ENCODE peak calls at places on chromosomes 4 and X, in six cellular contexts. One of them, this sample, is unnamed.

GRCh38 chr4:40718571-40718970 is 31.2 kb upstream of the NSUN7 start:
- DNase-seq in gastrocnemius medialis: no peak
- DNase-seq in astrocyte: no peak
- DNase-seq in brain microvascular endothelial cell: no peak
- DNase-seq in dorsolateral prefrontal cortex: no peak
- DNase-seq in upper lobe of left lung: no peak
- DNase-seq in this sample: no peak

GRCh38 chr4:26127001-26127400 is 193.8 kb upstream of the RBPJ start:
- DNase-seq in upper lobe of left lung: no peak
- DNase-seq in brain microvascular endothelial cell: no peak
- DNase-seq in gastrocnemius medialis: no peak
- DNase-seq in dorsolateral prefrontal cortex: no peak
- DNase-seq in astrocyte: no peak
- DNase-seq in this sample: no peak

GRCh38 chr4:139956436-139957107 is 197.4 kb downstream of the MAML3 start:
- DNase-seq in gastrocnemius medialis: no peak
- DNase-seq in dorsolateral prefrontal cortex: no peak
- DNase-seq in brain microvascular endothelial cell: no peak
- DNase-seq in astrocyte: peak
- DNase-seq in upper lobe of left lung: no peak
- DNase-seq in this sample: no peak

GRCh38 chr4:161252520-161253141 is 911.2 kb downstream of the FSTL5 start:
- DNase-seq in brain microvascular endothelial cell: no peak
- DNase-seq in astrocyte: no peak
- DNase-seq in gastrocnemius medialis: no peak
- DNase-seq in dorsolateral prefrontal cortex: no peak
- DNase-seq in upper lobe of left lung: no peak
- DNase-seq in this sample: peak

GRCh38 chr4:28378109-28378830 is 1517.6 kb downstream of the STIM2 start:
- DNase-seq in brain microvascular endothelial cell: no peak
- DNase-seq in dorsolateral prefrontal cortex: no peak
- DNase-seq in gastrocnemius medialis: no peak
- DNase-seq in astrocyte: no peak
- DNase-seq in upper lobe of left lung: no peak
- DNase-seq in this sample: no peak

GRCh38 chrX:64198046-64198445 is 7.5 kb downstream of the AMER1 start:
- DNase-seq in brain microvascular endothelial cell: no peak
- DNase-seq in upper lobe of left lung: no peak
- DNase-seq in dorsolateral prefrontal cortex: no peak
- DNase-seq in gastrocnemius medialis: no peak
- DNase-seq in astrocyte: no peak
- DNase-seq in this sample: no peak

GRCh38 chr4:103198111-103198765 is at the start of gene CENPE:
- DNase-seq in gastrocnemius medialis: peak
- DNase-seq in brain microvascular endothelial cell: peak
- DNase-seq in astrocyte: peak
- DNase-seq in dorsolateral prefrontal cortex: peak
- DNase-seq in upper lobe of left lung: peak
- DNase-seq in this sample: peak

GRCh38 chrX:83845397-83845796 is 15.5 kb upstream of the CYLC1 start:
- DNase-seq in astrocyte: peak
- DNase-seq in gastrocnemius medialis: no peak
- DNase-seq in upper lobe of left lung: no peak
- DNase-seq in brain microvascular endothelial cell: peak
- DNase-seq in dorsolateral prefrontal cortex: no peak
- DNase-seq in this sample: no peak

GRCh38 chrX:40468033-40468979 is 112.5 kb upstream of the ATP6AP2 start:
- DNase-seq in dorsolateral prefrontal cortex: peak
- DNase-seq in gastrocnemius medialis: no peak
- DNase-seq in upper lobe of left lung: no peak
- DNase-seq in brain microvascular endothelial cell: peak
- DNase-seq in astrocyte: peak
- DNase-seq in this sample: peak

GRCh38 chrX:71095971-71096701 is 485 bp downstream of the FOXO4 start:
- DNase-seq in dorsolateral prefrontal cortex: no peak
- DNase-seq in brain microvascular endothelial cell: no peak
- DNase-seq in astrocyte: peak
- DNase-seq in upper lobe of left lung: no peak
- DNase-seq in gastrocnemius medialis: peak
- DNase-seq in this sample: no peak

GRCh38 chr4:150211821-150212445 is 133.7 kb downstream of the DCLK2 start:
- DNase-seq in gastrocnemius medialis: no peak
- DNase-seq in dorsolateral prefrontal cortex: no peak
- DNase-seq in astrocyte: no peak
- DNase-seq in upper lobe of left lung: no peak
- DNase-seq in brain microvascular endothelial cell: no peak
- DNase-seq in this sample: no peak

GRCh38 chr4:10320130-10320529 is 137.1 kb downstream of the ZNF518B start:
- DNase-seq in dorsolateral prefrontal cortex: no peak
- DNase-seq in upper lobe of left lung: peak
- DNase-seq in brain microvascular endothelial cell: no peak
- DNase-seq in gastrocnemius medialis: no peak
- DNase-seq in astrocyte: no peak
- DNase-seq in this sample: no peak

GRCh38 chrX:80511969-80512760 is 91.9 kb downstream of the TENT5D start:
- DNase-seq in brain microvascular endothelial cell: no peak
- DNase-seq in dorsolateral prefrontal cortex: no peak
- DNase-seq in gastrocnemius medialis: no peak
- DNase-seq in astrocyte: peak
- DNase-seq in upper lobe of left lung: no peak
- DNase-seq in this sample: no peak

GRCh38 chrX:639151-639550 is 8.6 kb downstream of the SHOX start:
- DNase-seq in astrocyte: no peak
- DNase-seq in upper lobe of left lung: no peak
- DNase-seq in brain microvascular endothelial cell: no peak
- DNase-seq in dorsolateral prefrontal cortex: no peak
- DNase-seq in gastrocnemius medialis: no peak
- DNase-seq in this sample: no peak

GRCh38 chr4:11650801-11651596 is 222.3 kb upstream of the HS3ST1 start:
- DNase-seq in upper lobe of left lung: no peak
- DNase-seq in gastrocnemius medialis: no peak
- DNase-seq in brain microvascular endothelial cell: no peak
- DNase-seq in dorsolateral prefrontal cortex: peak
- DNase-seq in astrocyte: peak
- DNase-seq in this sample: no peak
- H3K4me3 ChIP-seq in upper lobe of left lung: no peak
- H3K4me3 ChIP-seq in gastrocnemius medialis: no peak
- H3K4me3 ChIP-seq in brain microvascular endothelial cell: no peak
- H3K4me3 ChIP-seq in dorsolateral prefrontal cortex: peak
- H3K4me3 ChIP-seq in astrocyte: peak
- H3K4me3 ChIP-seq in this sample: no peak

GRCh38 chrX:103464071-103464773 is 55.1 kb downstream of the RAB40A start:
- DNase-seq in astrocyte: peak
- DNase-seq in dorsolateral prefrontal cortex: no peak
- DNase-seq in upper lobe of left lung: no peak
- DNase-seq in gastrocnemius medialis: no peak
- DNase-seq in brain microvascular endothelial cell: peak
- DNase-seq in this sample: no peak
- TF ChIP-seq CTCF in astrocyte: peak
- TF ChIP-seq CTCF in dorsolateral prefrontal cortex: no peak
- TF ChIP-seq CTCF in upper lobe of left lung: no peak
- TF ChIP-seq CTCF in gastrocnemius medialis: peak
- TF ChIP-seq CTCF in brain microvascular endothelial cell: peak
- TF ChIP-seq CTCF in this sample: peak

GRCh38 chr4:99815597-99816011 is 1.0 kb upstream of the DAPP1 start:
- DNase-seq in brain microvascular endothelial cell: peak
- DNase-seq in upper lobe of left lung: no peak
- DNase-seq in gastrocnemius medialis: no peak
- DNase-seq in astrocyte: no peak
- DNase-seq in dorsolateral prefrontal cortex: no peak
- DNase-seq in this sample: no peak

GRCh38 chr4:99811850-99812249 is 4.8 kb upstream of the DAPP1 start:
- DNase-seq in astrocyte: no peak
- DNase-seq in upper lobe of left lung: no peak
- DNase-seq in brain microvascular endothelial cell: peak
- DNase-seq in gastrocnemius medialis: no peak
- DNase-seq in dorsolateral prefrontal cortex: no peak
- DNase-seq in this sample: peak

GRCh38 chr4:99817310-99817885 is 771 bp downstream of the DAPP1 start:
- DNase-seq in gastrocnemius medialis: no peak
- DNase-seq in brain microvascular endothelial cell: no peak
- DNase-seq in astrocyte: no peak
- DNase-seq in upper lobe of left lung: no peak
- DNase-seq in dorsolateral prefrontal cortex: no peak
- DNase-seq in this sample: no peak

GRCh38 chr4:99818661-99819060 is 2.0 kb downstream of the DAPP1 start:
- DNase-seq in astrocyte: no peak
- DNase-seq in dorsolateral prefrontal cortex: no peak
- DNase-seq in brain microvascular endothelial cell: no peak
- DNase-seq in gastrocnemius medialis: no peak
- DNase-seq in upper lobe of left lung: no peak
- DNase-seq in this sample: no peak

GRCh38 chr4:99816611-99817309 is at the start of gene DAPP1:
- DNase-seq in gastrocnemius medialis: peak
- DNase-seq in upper lobe of left lung: no peak
- DNase-seq in brain microvascular endothelial cell: no peak
- DNase-seq in astrocyte: no peak
- DNase-seq in dorsolateral prefrontal cortex: no peak
- DNase-seq in this sample: peak
- H3K4me3 ChIP-seq in gastrocnemius medialis: no peak
- H3K4me3 ChIP-seq in upper lobe of left lung: peak
- H3K4me3 ChIP-seq in brain microvascular endothelial cell: no peak
- H3K4me3 ChIP-seq in astrocyte: no peak
- H3K4me3 ChIP-seq in dorsolateral prefrontal cortex: no peak
- H3K4me3 ChIP-seq in this sample: peak

GRCh38 chr4:106892786-106893185 is 143.3 kb downstream of the DKK2 start:
- DNase-seq in dorsolateral prefrontal cortex: no peak
- DNase-seq in gastrocnemius medialis: no peak
- DNase-seq in upper lobe of left lung: no peak
- DNase-seq in brain microvascular endothelial cell: no peak
- DNase-seq in astrocyte: no peak
- DNase-seq in this sample: no peak

GRCh38 chr4:106893903-106894302 is 142.2 kb downstream of the DKK2 start:
- DNase-seq in brain microvascular endothelial cell: no peak
- DNase-seq in gastrocnemius medialis: no peak
- DNase-seq in astrocyte: no peak
- DNase-seq in dorsolateral prefrontal cortex: no peak
- DNase-seq in upper lobe of left lung: no peak
- DNase-seq in this sample: no peak

GRCh38 chr4:106898621-106899230 is 137.4 kb downstream of the DKK2 start:
- DNase-seq in astrocyte: peak
- DNase-seq in gastrocnemius medialis: no peak
- DNase-seq in dorsolateral prefrontal cortex: no peak
- DNase-seq in upper lobe of left lung: no peak
- DNase-seq in brain microvascular endothelial cell: peak
- DNase-seq in this sample: peak

DNA sequence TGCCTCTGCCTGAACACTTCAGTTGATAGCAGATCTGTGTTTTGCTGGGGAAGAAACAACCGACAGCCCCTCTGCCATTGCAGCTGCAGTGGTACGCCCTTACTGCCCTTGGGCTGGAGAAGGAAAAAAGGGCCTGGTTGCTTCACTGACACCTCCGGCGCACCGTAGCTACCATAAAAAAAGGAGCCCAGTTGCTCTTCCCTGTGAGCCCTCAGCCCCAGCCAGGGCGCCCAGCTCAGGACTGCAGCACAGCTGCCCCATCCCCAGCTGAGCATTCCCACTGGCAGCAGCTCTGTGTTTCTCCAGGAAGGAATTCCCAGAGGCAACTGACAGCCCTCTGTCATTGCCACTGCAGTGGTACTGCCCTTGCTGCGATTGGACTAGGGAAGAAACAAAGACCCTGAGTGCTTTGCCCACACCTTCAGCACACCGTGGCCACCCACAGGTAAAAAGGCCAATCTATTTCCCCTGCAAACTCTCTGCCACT is 142.7 kb downstream of the DKK2 start:
- DNase-seq in astrocyte: no peak
- DNase-seq in upper lobe of left lung: peak
- DNase-seq in dorsolateral prefrontal cortex: no peak
- DNase-seq in gastrocnemius medialis: no peak
- DNase-seq in brain microvascular endothelial cell: no peak
- DNase-seq in this sample: no peak
- TF ChIP-seq CTCF in astrocyte: no peak
- TF ChIP-seq CTCF in upper lobe of left lung: no peak
- TF ChIP-seq CTCF in dorsolateral prefrontal cortex: no peak
- TF ChIP-seq CTCF in gastrocnemius medialis: no peak
- TF ChIP-seq CTCF in brain microvascular endothelial cell: no peak
- TF ChIP-seq CTCF in this sample: no peak

GRCh38 chrX:36844857-36845256 is 163.3 kb upstream of the FAM47C start:
- DNase-seq in upper lobe of left lung: no peak
- DNase-seq in gastrocnemius medialis: no peak
- DNase-seq in astrocyte: no peak
- DNase-seq in dorsolateral prefrontal cortex: no peak
- DNase-seq in brain microvascular endothelial cell: no peak
- DNase-seq in this sample: no peak

DNA sequence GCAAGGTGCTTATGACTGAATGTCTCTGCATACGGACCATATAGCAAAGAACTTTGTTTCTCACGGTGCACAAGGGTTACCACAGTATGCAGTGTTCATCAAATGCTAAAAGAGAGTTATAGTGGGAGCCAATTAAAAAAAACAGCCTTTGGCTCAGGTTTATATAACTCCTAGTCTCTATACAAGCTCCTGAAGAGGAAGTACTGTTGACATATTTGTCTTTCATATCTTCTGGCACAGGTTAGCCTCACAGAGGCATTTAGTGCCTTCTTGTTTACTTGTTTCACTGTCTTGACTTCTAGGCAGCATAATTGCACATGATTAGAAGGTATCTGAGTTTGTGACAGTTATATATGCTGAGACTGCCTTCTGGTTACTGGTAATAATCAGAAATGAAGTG is 158.8 kb upstream of the FAM47C start:
- DNase-seq in gastrocnemius medialis: no peak
- DNase-seq in brain microvascular endothelial cell: no peak
- DNase-seq in upper lobe of left lung: no peak
- DNase-seq in dorsolateral prefrontal cortex: no peak
- DNase-seq in astrocyte: no peak
- DNase-seq in this sample: no peak
- H3K4me3 ChIP-seq in gastrocnemius medialis: no peak
- H3K4me3 ChIP-seq in brain microvascular endothelial cell: no peak
- H3K4me3 ChIP-seq in upper lobe of left lung: no peak
- H3K4me3 ChIP-seq in dorsolateral prefrontal cortex: no peak
- H3K4me3 ChIP-seq in astrocyte: no peak
- H3K4me3 ChIP-seq in this sample: no peak

DNA sequence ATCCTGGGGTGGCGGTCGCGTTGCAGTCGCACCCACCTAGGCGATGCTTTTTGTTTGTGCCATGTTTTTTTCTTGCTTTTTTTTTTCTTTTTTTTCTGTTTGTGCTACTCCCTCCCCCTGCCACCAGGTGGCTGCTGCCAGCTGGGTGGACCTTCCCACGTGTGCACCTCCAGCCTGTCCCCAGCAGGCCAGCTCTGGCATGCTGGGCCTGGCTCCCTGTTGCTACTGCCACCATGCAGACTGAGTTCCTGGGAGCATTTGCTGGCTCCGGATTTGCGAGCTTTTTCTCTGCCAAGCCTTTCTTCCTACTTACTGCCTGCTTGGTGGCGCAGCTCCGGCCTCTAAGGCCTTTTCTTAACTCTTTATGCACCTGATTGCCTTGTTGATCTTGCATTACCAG is 161.2 kb upstream of the WDFY3 start:
- DNase-seq in brain microvascular endothelial cell: no peak
- DNase-seq in upper lobe of left lung: peak
- DNase-seq in astrocyte: peak
- DNase-seq in gastrocnemius medialis: no peak
- DNase-seq in dorsolateral prefrontal cortex: peak
- DNase-seq in this sample: no peak
- TF ChIP-seq CTCF in brain microvascular endothelial cell: peak
- TF ChIP-seq CTCF in upper lobe of left lung: no peak
- TF ChIP-seq CTCF in astrocyte: peak
- TF ChIP-seq CTCF in gastrocnemius medialis: no peak
- TF ChIP-seq CTCF in dorsolateral prefrontal cortex: peak
- TF ChIP-seq CTCF in this sample: peak